ENCODE peak calls at places on chromosomes 7 and 10, in seven cellular contexts. One of them, this sample, is unnamed.

GRCh38 chr10:72170263-72170662 is 45.5 kb upstream of the ANAPC16 start:
- DNase-seq in activated CD8-positive, alpha-beta T cell treated with anti-CD3 and anti-CD28 coated beads for 36 hours: no peak
- DNase-seq in psoas muscle: no peak
- DNase-seq in glutamatergic neuron: no peak
- DNase-seq in IMR-90: no peak
- DNase-seq in lower lobe of right lung: peak
- DNase-seq in fibroblast of lung: no peak
- DNase-seq in this sample: no peak

GRCh38 chr10:7956508-7956907 is 98.0 kb upstream of the GATA3 start:
- DNase-seq in activated CD8-positive, alpha-beta T cell treated with anti-CD3 and anti-CD28 coated beads for 36 hours: no peak
- DNase-seq in psoas muscle: no peak
- DNase-seq in glutamatergic neuron: no peak
- DNase-seq in IMR-90: peak
- DNase-seq in lower lobe of right lung: no peak
- DNase-seq in fibroblast of lung: peak
- DNase-seq in this sample: no peak

GRCh38 chr10:132477066-132477397 is 60.6 kb upstream of the INPP5A start:
- DNase-seq in activated CD8-positive, alpha-beta T cell treated with anti-CD3 and anti-CD28 coated beads for 36 hours: no peak
- DNase-seq in psoas muscle: peak
- DNase-seq in glutamatergic neuron: no peak
- DNase-seq in IMR-90: no peak
- DNase-seq in lower lobe of right lung: no peak
- DNase-seq in fibroblast of lung: no peak
- DNase-seq in this sample: no peak

GRCh38 chr7:139103057-139103820 is 6.3 kb downstream of the ZC3HAV1 start:
- DNase-seq in activated CD8-positive, alpha-beta T cell treated with anti-CD3 and anti-CD28 coated beads for 36 hours: no peak
- DNase-seq in psoas muscle: no peak
- DNase-seq in glutamatergic neuron: no peak
- DNase-seq in IMR-90: no peak
- DNase-seq in lower lobe of right lung: no peak
- DNase-seq in fibroblast of lung: no peak
- DNase-seq in this sample: no peak

GRCh38 chr7:118183254-118183585 is 744 bp upstream of the LSM8 start:
- DNase-seq in activated CD8-positive, alpha-beta T cell treated with anti-CD3 and anti-CD28 coated beads for 36 hours: peak
- DNase-seq in psoas muscle: no peak
- DNase-seq in glutamatergic neuron: no peak
- DNase-seq in IMR-90: no peak
- DNase-seq in lower lobe of right lung: no peak
- DNase-seq in fibroblast of lung: no peak
- DNase-seq in this sample: peak

GRCh38 chr7:154789404-154789803 is 213.5 kb downstream of the PAXIP1 start:
- DNase-seq in activated CD8-positive, alpha-beta T cell treated with anti-CD3 and anti-CD28 coated beads for 36 hours: peak
- DNase-seq in psoas muscle: no peak
- DNase-seq in glutamatergic neuron: no peak
- DNase-seq in IMR-90: no peak
- DNase-seq in lower lobe of right lung: no peak
- DNase-seq in fibroblast of lung: no peak
- DNase-seq in this sample: peak

GRCh38 chr10:62037890-62038608 is 136.6 kb downstream of the ARID5B start:
- DNase-seq in activated CD8-positive, alpha-beta T cell treated with anti-CD3 and anti-CD28 coated beads for 36 hours: no peak
- DNase-seq in psoas muscle: no peak
- DNase-seq in glutamatergic neuron: no peak
- DNase-seq in IMR-90: no peak
- DNase-seq in lower lobe of right lung: no peak
- DNase-seq in fibroblast of lung: no peak
- DNase-seq in this sample: no peak

GRCh38 chr10:84026821-84027257 is 112.5 kb upstream of the GHITM start:
- DNase-seq in activated CD8-positive, alpha-beta T cell treated with anti-CD3 and anti-CD28 coated beads for 36 hours: peak
- DNase-seq in psoas muscle: no peak
- DNase-seq in glutamatergic neuron: peak
- DNase-seq in IMR-90: peak
- DNase-seq in lower lobe of right lung: no peak
- DNase-seq in fibroblast of lung: no peak
- DNase-seq in this sample: peak

GRCh38 chr10:17075510-17075909 is 54.1 kb downstream of the CUBN start:
- DNase-seq in activated CD8-positive, alpha-beta T cell treated with anti-CD3 and anti-CD28 coated beads for 36 hours: no peak
- DNase-seq in psoas muscle: no peak
- DNase-seq in glutamatergic neuron: no peak
- DNase-seq in IMR-90: peak
- DNase-seq in lower lobe of right lung: no peak
- DNase-seq in fibroblast of lung: peak
- DNase-seq in this sample: no peak

GRCh38 chr10:97821308-97822038 is 28.2 kb upstream of the GOLGA7B start:
- DNase-seq in activated CD8-positive, alpha-beta T cell treated with anti-CD3 and anti-CD28 coated beads for 36 hours: no peak
- DNase-seq in psoas muscle: peak
- DNase-seq in glutamatergic neuron: no peak
- DNase-seq in IMR-90: no peak
- DNase-seq in lower lobe of right lung: no peak
- DNase-seq in fibroblast of lung: no peak
- DNase-seq in this sample: no peak

GRCh38 chr10:10811562-10811961 is 206.1 kb upstream of the CELF2 start:
- DNase-seq in activated CD8-positive, alpha-beta T cell treated with anti-CD3 and anti-CD28 coated beads for 36 hours: no peak
- DNase-seq in psoas muscle: no peak
- DNase-seq in glutamatergic neuron: no peak
- DNase-seq in IMR-90: peak
- DNase-seq in lower lobe of right lung: no peak
- DNase-seq in fibroblast of lung: peak
- DNase-seq in this sample: no peak

GRCh38 chr7:2154121-2154520 is 78.6 kb downstream of the MAD1L1 start:
- DNase-seq in activated CD8-positive, alpha-beta T cell treated with anti-CD3 and anti-CD28 coated beads for 36 hours: no peak
- DNase-seq in psoas muscle: no peak
- DNase-seq in glutamatergic neuron: no peak
- DNase-seq in IMR-90: no peak
- DNase-seq in lower lobe of right lung: no peak
- DNase-seq in fibroblast of lung: no peak
- DNase-seq in this sample: no peak

GRCh38 chr7:51354897-51355296 is 38.3 kb upstream of the COBL start:
- DNase-seq in activated CD8-positive, alpha-beta T cell treated with anti-CD3 and anti-CD28 coated beads for 36 hours: peak
- DNase-seq in psoas muscle: no peak
- DNase-seq in glutamatergic neuron: no peak
- DNase-seq in IMR-90: no peak
- DNase-seq in lower lobe of right lung: no peak
- DNase-seq in fibroblast of lung: no peak
- DNase-seq in this sample: no peak

GRCh38 chr10:67549390-67549789 is 146.6 kb downstream of the CTNNA3 start:
- DNase-seq in activated CD8-positive, alpha-beta T cell treated with anti-CD3 and anti-CD28 coated beads for 36 hours: no peak
- DNase-seq in psoas muscle: no peak
- DNase-seq in glutamatergic neuron: no peak
- DNase-seq in IMR-90: peak
- DNase-seq in lower lobe of right lung: no peak
- DNase-seq in fibroblast of lung: peak
- DNase-seq in this sample: no peak

GRCh38 chr7:83574616-83575015 is 74.3 kb downstream of the SEMA3E start:
- DNase-seq in activated CD8-positive, alpha-beta T cell treated with anti-CD3 and anti-CD28 coated beads for 36 hours: no peak
- DNase-seq in psoas muscle: no peak
- DNase-seq in glutamatergic neuron: no peak
- DNase-seq in IMR-90: no peak
- DNase-seq in lower lobe of right lung: no peak
- DNase-seq in fibroblast of lung: no peak
- DNase-seq in this sample: no peak

GRCh38 chr10:114632869-114633715 is 25.0 kb downstream of the ABLIM1 start:
- DNase-seq in activated CD8-positive, alpha-beta T cell treated with anti-CD3 and anti-CD28 coated beads for 36 hours: peak
- DNase-seq in psoas muscle: no peak
- DNase-seq in glutamatergic neuron: peak
- DNase-seq in IMR-90: peak
- DNase-seq in lower lobe of right lung: peak
- DNase-seq in fibroblast of lung: peak
- DNase-seq in this sample: no peak

GRCh38 chr10:12907651-12908050 is 93.9 kb downstream of the CCDC3 start:
- DNase-seq in activated CD8-positive, alpha-beta T cell treated with anti-CD3 and anti-CD28 coated beads for 36 hours: no peak
- DNase-seq in psoas muscle: no peak
- DNase-seq in glutamatergic neuron: peak
- DNase-seq in IMR-90: peak
- DNase-seq in lower lobe of right lung: no peak
- DNase-seq in fibroblast of lung: peak
- DNase-seq in this sample: peak

GRCh38 chr7:158582089-158582456 is 5.5 kb downstream of the PTPRN2 start:
- DNase-seq in activated CD8-positive, alpha-beta T cell treated with anti-CD3 and anti-CD28 coated beads for 36 hours: no peak
- DNase-seq in psoas muscle: no peak
- DNase-seq in glutamatergic neuron: no peak
- DNase-seq in IMR-90: no peak
- DNase-seq in lower lobe of right lung: no peak
- DNase-seq in fibroblast of lung: no peak
- DNase-seq in this sample: no peak

GRCh38 chr10:6083523-6084475 is 5.0 kb upstream of the RBM17 start:
- DNase-seq in activated CD8-positive, alpha-beta T cell treated with anti-CD3 and anti-CD28 coated beads for 36 hours: peak
- DNase-seq in psoas muscle: no peak
- DNase-seq in glutamatergic neuron: no peak
- DNase-seq in IMR-90: peak
- DNase-seq in lower lobe of right lung: no peak
- DNase-seq in fibroblast of lung: no peak
- DNase-seq in this sample: no peak

GRCh38 chr10:103506061-103506460 is 12.6 kb downstream of the NEURL1 start:
- DNase-seq in activated CD8-positive, alpha-beta T cell treated with anti-CD3 and anti-CD28 coated beads for 36 hours: no peak
- DNase-seq in psoas muscle: no peak
- DNase-seq in glutamatergic neuron: no peak
- DNase-seq in IMR-90: no peak
- DNase-seq in lower lobe of right lung: no peak
- DNase-seq in fibroblast of lung: no peak
- DNase-seq in this sample: no peak

GRCh38 chr10:102616071-102616770 is 28.1 kb upstream of the TRIM8 start:
- DNase-seq in activated CD8-positive, alpha-beta T cell treated with anti-CD3 and anti-CD28 coated beads for 36 hours: no peak
- DNase-seq in psoas muscle: peak
- DNase-seq in glutamatergic neuron: peak
- DNase-seq in IMR-90: no peak
- DNase-seq in lower lobe of right lung: peak
- DNase-seq in fibroblast of lung: peak
- DNase-seq in this sample: no peak

GRCh38 chr10:119849944-119850343 is 22.7 kb downstream of the MCMBP start:
- DNase-seq in activated CD8-positive, alpha-beta T cell treated with anti-CD3 and anti-CD28 coated beads for 36 hours: no peak
- DNase-seq in psoas muscle: no peak
- DNase-seq in glutamatergic neuron: no peak
- DNase-seq in IMR-90: no peak
- DNase-seq in lower lobe of right lung: no peak
- DNase-seq in fibroblast of lung: no peak
- DNase-seq in this sample: no peak

GRCh38 chr7:4288791-4289190 is 393.3 kb upstream of the FOXK1 start:
- DNase-seq in activated CD8-positive, alpha-beta T cell treated with anti-CD3 and anti-CD28 coated beads for 36 hours: no peak
- DNase-seq in psoas muscle: no peak
- DNase-seq in glutamatergic neuron: no peak
- DNase-seq in IMR-90: no peak
- DNase-seq in lower lobe of right lung: no peak
- DNase-seq in fibroblast of lung: no peak
- DNase-seq in this sample: no peak

GRCh38 chr7:4282434-4283223 is 399.5 kb upstream of the FOXK1 start:
- DNase-seq in activated CD8-positive, alpha-beta T cell treated with anti-CD3 and anti-CD28 coated beads for 36 hours: no peak
- DNase-seq in psoas muscle: no peak
- DNase-seq in glutamatergic neuron: no peak
- DNase-seq in IMR-90: peak
- DNase-seq in lower lobe of right lung: no peak
- DNase-seq in fibroblast of lung: no peak
- DNase-seq in this sample: no peak

DNA sequence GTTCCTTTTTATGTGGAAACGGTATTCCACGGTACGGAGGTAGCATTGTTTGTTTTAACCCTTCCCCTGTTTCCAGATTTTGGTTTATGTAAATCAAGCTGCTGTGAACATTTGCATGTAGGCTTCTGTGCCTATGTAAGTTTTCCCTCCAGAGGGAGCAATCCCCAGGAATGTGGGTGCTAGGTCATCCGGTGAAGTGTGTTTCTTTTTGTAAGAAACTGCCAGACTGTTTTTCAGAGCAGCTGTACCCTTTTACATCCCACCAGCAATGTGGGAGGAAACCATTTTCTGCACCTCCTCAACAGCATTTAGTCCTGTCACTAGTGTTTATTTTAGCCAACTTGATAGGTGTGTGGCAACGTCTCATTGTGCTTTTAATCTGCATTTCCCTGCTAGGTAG is 395.8 kb upstream of the FOXK1 start:
- DNase-seq in activated CD8-positive, alpha-beta T cell treated with anti-CD3 and anti-CD28 coated beads for 36 hours: no peak
- DNase-seq in psoas muscle: no peak
- DNase-seq in glutamatergic neuron: no peak
- DNase-seq in IMR-90: no peak
- DNase-seq in lower lobe of right lung: no peak
- DNase-seq in fibroblast of lung: peak
- DNase-seq in this sample: no peak
- TF ChIP-seq CTCF in activated CD8-positive, alpha-beta T cell treated with anti-CD3 and anti-CD28 coated beads for 36 hours: no peak
- TF ChIP-seq CTCF in psoas muscle: no peak
- TF ChIP-seq CTCF in glutamatergic neuron: no peak
- TF ChIP-seq CTCF in IMR-90: no peak
- TF ChIP-seq CTCF in lower lobe of right lung: no peak
- TF ChIP-seq CTCF in fibroblast of lung: no peak
- TF ChIP-seq CTCF in this sample: no peak

GRCh38 chr7:96179863-96180262 is 142.0 kb downstream of the SLC25A13 start:
- DNase-seq in activated CD8-positive, alpha-beta T cell treated with anti-CD3 and anti-CD28 coated beads for 36 hours: no peak
- DNase-seq in psoas muscle: no peak
- DNase-seq in glutamatergic neuron: no peak
- DNase-seq in IMR-90: peak
- DNase-seq in lower lobe of right lung: no peak
- DNase-seq in fibroblast of lung: peak
- DNase-seq in this sample: no peak
- TF ChIP-seq CTCF in activated CD8-positive, alpha-beta T cell treated with anti-CD3 and anti-CD28 coated beads for 36 hours: no peak
- TF ChIP-seq CTCF in psoas muscle: no peak
- TF ChIP-seq CTCF in glutamatergic neuron: no peak
- TF ChIP-seq CTCF in IMR-90: peak
- TF ChIP-seq CTCF in lower lobe of right lung: no peak
- TF ChIP-seq CTCF in fibroblast of lung: no peak
- TF ChIP-seq CTCF in this sample: no peak

GRCh38 chr10:127649642-127650041 is 87.3 kb upstream of the FOXI2 start:
- DNase-seq in activated CD8-positive, alpha-beta T cell treated with anti-CD3 and anti-CD28 coated beads for 36 hours: peak
- DNase-seq in psoas muscle: no peak
- DNase-seq in glutamatergic neuron: peak
- DNase-seq in IMR-90: no peak
- DNase-seq in lower lobe of right lung: no peak
- DNase-seq in fibroblast of lung: no peak
- DNase-seq in this sample: peak
- TF ChIP-seq CTCF in activated CD8-positive, alpha-beta T cell treated with anti-CD3 and anti-CD28 coated beads for 36 hours: no peak
- TF ChIP-seq CTCF in psoas muscle: no peak
- TF ChIP-seq CTCF in glutamatergic neuron: peak
- TF ChIP-seq CTCF in IMR-90: no peak
- TF ChIP-seq CTCF in lower lobe of right lung: peak
- TF ChIP-seq CTCF in fibroblast of lung: no peak
- TF ChIP-seq CTCF in this sample: peak

GRCh38 chr7:53358301-53358700 is 322.9 kb downstream of the POM121L12 start:
- DNase-seq in activated CD8-positive, alpha-beta T cell treated with anti-CD3 and anti-CD28 coated beads for 36 hours: no peak
- DNase-seq in psoas muscle: no peak
- DNase-seq in glutamatergic neuron: no peak
- DNase-seq in IMR-90: no peak
- DNase-seq in lower lobe of right lung: no peak
- DNase-seq in fibroblast of lung: no peak
- DNase-seq in this sample: no peak
- TF ChIP-seq CTCF in activated CD8-positive, alpha-beta T cell treated with anti-CD3 and anti-CD28 coated beads for 36 hours: no peak
- TF ChIP-seq CTCF in psoas muscle: no peak
- TF ChIP-seq CTCF in glutamatergic neuron: no peak
- TF ChIP-seq CTCF in IMR-90: no peak
- TF ChIP-seq CTCF in lower lobe of right lung: no peak
- TF ChIP-seq CTCF in fibroblast of lung: no peak
- TF ChIP-seq CTCF in this sample: no peak

GRCh38 chr7:95560674-95561073 is 35.6 kb downstream of the PDK4 start:
- DNase-seq in activated CD8-positive, alpha-beta T cell treated with anti-CD3 and anti-CD28 coated beads for 36 hours: no peak
- DNase-seq in psoas muscle: no peak
- DNase-seq in glutamatergic neuron: no peak
- DNase-seq in IMR-90: no peak
- DNase-seq in lower lobe of right lung: no peak
- DNase-seq in fibroblast of lung: no peak
- DNase-seq in this sample: no peak
- TF ChIP-seq CTCF in activated CD8-positive, alpha-beta T cell treated with anti-CD3 and anti-CD28 coated beads for 36 hours: no peak
- TF ChIP-seq CTCF in psoas muscle: no peak
- TF ChIP-seq CTCF in glutamatergic neuron: no peak
- TF ChIP-seq CTCF in IMR-90: no peak
- TF ChIP-seq CTCF in lower lobe of right lung: no peak
- TF ChIP-seq CTCF in fibroblast of lung: no peak
- TF ChIP-seq CTCF in this sample: no peak

This sample was measured in nephron progenitor cell.